ENCODE peak calls at places on chromosomes 1 and 21, in four cellular contexts. J is dorsolateral prefrontal cortex, M is ovary, Q is cardiac muscle cell. N is an unnamed sample.

GRCh38 chr1:25971044-25971881 is 26.6 kb downstream of the PAFAH2 start:
- DNase-seq in J (no peak), M (no peak), Q (no peak), N (no peak)

GRCh38 chr1:225467193-225468020 is 39.6 kb upstream of the LBR start:
- DNase-seq in J (no peak), M (no peak), Q (peak), N (no peak)

GRCh38 chr21:32403201-32403701 is 9.3 kb upstream of the EVA1C start:
- DNase-seq in J (no peak), M (peak), Q (peak), N (no peak)

GRCh38 chr1:241716915-241717651 is 65.0 kb downstream of the WDR64 start:
- DNase-seq in J (peak), M (no peak), Q (no peak), N (no peak)

GRCh38 chr1:11473635-11474034 is 5.3 kb upstream of the DISP3 start:
- DNase-seq in J (no peak), M (no peak), Q (peak), N (no peak)

GRCh38 chr1:227777646-227778045 is 37.8 kb upstream of the PRSS38 start:
- DNase-seq in J (no peak), M (peak), Q (no peak), N (no peak)

GRCh38 chr1:207300970-207301369 is 20.5 kb upstream of the CD55 start:
- DNase-seq in J (no peak), M (no peak), Q (no peak), N (no peak)

GRCh38 chr1:111600886-111601386 is 18.7 kb upstream of the RAP1A start:
- DNase-seq in J (no peak), M (no peak), Q (no peak), N (no peak)

GRCh38 chr1:229203030-229203751 is 67.7 kb upstream of the RAB4A start:
- DNase-seq in J (no peak), M (no peak), Q (peak), N (peak)

GRCh38 chr1:156498447-156499193 is 2.0 kb downstream of the MEF2D start:
- DNase-seq in J (no peak), M (peak), Q (peak), N (no peak)

GRCh38 chr1:54220004-54220811 is 20.2 kb downstream of the MRPL37 start:
- DNase-seq in J (peak), M (peak), Q (peak), N (no peak)

GRCh38 chr1:54610601-54611580 is 12.4 kb downstream of the FAM151A start:
- DNase-seq in J (no peak), M (no peak), Q (no peak), N (no peak)

GRCh38 chr1:206510371-206510770 is 3.0 kb downstream of the RASSF5 start:
- DNase-seq in J (no peak), M (no peak), Q (no peak), N (no peak)

GRCh38 chr1:119374208-119374877 is 5.8 kb downstream of the HAO2 start:
- DNase-seq in J (no peak), M (no peak), Q (peak), N (no peak)

GRCh38 chr1:10677508-10678364 is 118.7 kb downstream of the CASZ1 start:
- DNase-seq in J (no peak), M (no peak), Q (no peak), N (no peak)

GRCh38 chr1:226628624-226629155 is 80.1 kb downstream of the STUM start:
- DNase-seq in J (no peak), M (no peak), Q (no peak), N (no peak)

GRCh38 chr1:92975551-92976232 is 14.4 kb upstream of the DIPK1A start:
- DNase-seq in J (no peak), M (no peak), Q (no peak), N (no peak)

GRCh38 chr1:183652107-183652506 is 1.0 kb downstream of the APOBEC4 start:
- DNase-seq in J (no peak), M (no peak), Q (no peak), N (no peak)

GRCh38 chr1:236168716-236169429 is 26.5 kb downstream of the GPR137B start:
- DNase-seq in J (peak), M (no peak), Q (peak), N (peak)

GRCh38 chr1:71424536-71424935 is 343.7 kb upstream of the ZRANB2 start:
- DNase-seq in J (no peak), M (no peak), Q (no peak), N (no peak)

GRCh38 chr1:155309423-155310021 is 856 bp downstream of the FDPS start:
- DNase-seq in J (peak), M (peak), Q (no peak), N (no peak)

GRCh38 chr1:158093376-158093775 is 87.3 kb upstream of the CD1D start:
- DNase-seq in J (no peak), M (no peak), Q (no peak), N (no peak)

DNA sequence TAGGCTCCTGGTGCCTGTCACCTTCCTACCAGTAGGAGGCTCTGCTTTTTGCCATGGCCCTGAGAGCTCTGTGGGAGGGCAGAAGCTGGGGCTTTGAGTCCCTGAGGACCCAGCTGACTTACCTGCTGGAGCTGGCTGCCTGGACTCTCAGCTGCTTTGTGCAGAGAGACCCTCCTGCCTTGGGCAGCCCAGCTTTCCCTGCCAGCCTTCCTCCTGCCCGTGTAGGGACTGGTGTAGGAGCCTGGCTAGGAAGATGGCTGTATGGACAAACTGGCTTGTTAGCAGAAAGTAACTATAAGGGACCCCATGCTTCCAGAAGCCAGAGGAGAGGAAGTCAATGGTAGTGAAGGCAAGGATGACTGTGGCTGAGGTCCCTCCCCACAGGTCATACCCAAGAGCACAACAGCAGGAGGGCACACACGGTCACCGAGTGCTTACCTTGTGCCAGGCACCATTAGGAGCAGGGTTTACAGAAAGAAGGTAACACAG is 9.7 kb upstream of the CELSR2 start:
- DNase-seq in J (no peak), M (no peak), Q (peak), N (no peak)
- TF ChIP-seq CTCF in J (peak), M (no peak), Q (peak), N (peak)

DNA sequence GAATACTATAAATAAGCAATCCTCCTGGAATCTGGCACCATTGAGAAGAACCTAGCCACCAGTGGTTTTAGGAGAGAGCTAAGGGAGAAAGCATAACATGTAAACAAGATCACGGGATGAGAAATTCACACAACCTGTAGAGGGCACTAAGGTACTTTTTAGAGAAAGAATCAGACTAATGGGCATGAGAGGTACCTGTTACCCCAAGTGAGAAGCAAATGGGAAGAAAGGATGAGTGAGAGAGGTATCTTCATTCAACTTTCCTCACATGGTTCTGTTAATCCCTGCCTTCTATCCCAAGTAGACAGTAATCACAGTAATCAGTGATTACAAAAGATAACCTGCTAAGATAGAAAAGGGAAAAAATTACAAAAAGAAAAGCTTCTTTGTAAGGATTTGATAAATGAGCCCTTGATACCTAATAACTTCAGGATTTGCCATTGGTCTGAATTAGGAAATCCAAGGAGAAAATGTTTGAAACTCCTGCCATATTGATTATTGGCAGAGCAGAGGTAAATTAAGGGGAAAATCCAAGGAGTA is 251.1 kb upstream of the ADGRL2 start:
- DNase-seq in J (no peak), M (no peak), Q (peak), N (no peak)
- TF ChIP-seq CTCF in J (peak), M (no peak), Q (peak), N (no peak)

DNA sequence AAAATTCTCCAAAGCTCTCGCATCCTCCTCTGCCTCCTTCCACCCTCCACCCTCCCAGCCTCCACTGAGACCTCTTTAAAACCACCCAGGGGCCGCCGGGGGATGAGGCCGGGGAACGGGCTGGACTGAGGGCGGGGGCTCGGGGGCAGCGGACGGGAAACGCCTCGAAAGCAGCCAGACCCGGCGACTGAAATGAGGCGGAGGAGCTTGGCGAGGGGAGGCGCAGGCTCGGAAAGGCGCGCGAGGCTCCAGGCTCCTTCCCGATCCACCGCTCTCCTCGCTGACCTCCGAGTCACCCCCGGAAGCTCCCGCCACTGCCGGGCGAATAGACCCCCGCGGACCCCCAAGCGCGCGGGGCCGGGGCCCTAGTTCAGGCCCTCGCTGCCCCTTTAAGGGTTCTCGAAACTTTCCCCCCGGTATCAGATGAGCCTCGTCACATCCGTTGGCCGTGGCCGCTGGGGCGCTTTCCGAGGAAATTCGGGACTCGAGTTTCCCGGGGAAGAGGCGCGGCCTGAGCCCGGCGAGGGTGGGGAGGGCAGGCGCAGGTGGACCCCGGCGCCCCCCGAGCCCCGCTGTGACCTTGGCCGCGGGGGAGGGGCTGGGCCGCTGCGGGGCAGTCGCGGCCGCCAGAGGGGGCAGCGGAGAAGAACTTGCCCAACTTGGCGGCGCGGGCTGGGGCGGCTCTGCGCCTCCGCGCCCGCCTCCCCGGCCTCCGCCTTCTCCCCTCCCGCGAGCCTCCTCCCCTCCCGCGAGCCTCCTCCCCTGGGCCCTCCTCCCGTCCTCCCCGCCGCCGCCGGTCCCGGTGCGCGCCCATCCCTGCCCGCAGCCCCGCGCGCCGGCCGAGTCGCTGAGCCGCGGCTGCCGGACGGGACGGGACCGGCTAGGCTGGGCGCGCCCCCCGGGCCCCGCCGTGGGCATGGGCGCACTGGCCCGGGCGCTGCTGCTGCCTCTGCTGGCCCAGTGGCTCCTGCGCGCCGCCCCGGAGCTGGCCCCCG is at the start of gene BACE2:
- DNase-seq in J (peak), M (peak), Q (peak), N (peak)
- TF ChIP-seq CTCF in J (peak), M (peak), Q (peak), N (peak)

DNA sequence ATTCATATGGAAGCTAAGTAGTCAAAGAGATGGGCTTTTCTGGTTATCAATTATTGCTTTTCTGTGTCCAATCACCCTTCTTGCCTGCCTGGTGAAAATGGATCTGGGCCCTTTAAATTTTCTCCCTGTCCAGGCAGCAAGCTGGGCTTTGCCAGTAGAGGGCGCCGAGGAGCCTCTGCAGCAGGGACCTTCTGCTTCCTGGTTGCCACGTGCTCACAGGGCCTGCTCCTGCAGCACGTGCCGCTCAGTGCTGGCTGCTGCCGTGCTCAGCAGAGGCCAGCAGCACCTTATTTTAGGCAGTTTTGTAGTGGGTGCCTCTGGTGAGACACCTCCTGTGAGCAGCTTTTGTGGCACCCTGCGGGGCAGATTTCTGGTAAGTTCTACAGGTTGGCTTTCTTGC is 4.0 kb downstream of the ACTL8 start:
- DNase-seq in J (no peak), M (no peak), Q (no peak), N (no peak)
- TF ChIP-seq CTCF in J (no peak), M (no peak), Q (no peak), N (peak)

GRCh38 chr1:151508721-151509292 is 2.4 kb upstream of the CGN start:
- DNase-seq in J (no peak), M (no peak), Q (no peak), N (no peak)
- TF ChIP-seq CTCF in J (no peak), M (no peak), Q (no peak), N (no peak)